ENCODE peak calls at places on chromosomes 16 and 17, in seven cellular contexts. One of them, this sample, is unnamed.

GRCh38 chr17:36978810-36979584 is 30.2 kb downstream of the AATF start:
- DNase-seq in activated CD4-positive, alpha-beta T cell treated with anti-CD3 and anti-CD28 coated beads, Interleukin-2, amount 50 U/mL, for 4 hours: no peak
- DNase-seq in breast epithelium: no peak
- DNase-seq in SJSA1: no peak
- DNase-seq in ELF-1: no peak
- DNase-seq in memory B cell: no peak
- DNase-seq in posterior cingulate gyrus: no peak
- DNase-seq in this sample: no peak

GRCh38 chr16:72787519-72788268 is 260.2 kb downstream of the ZFHX3 start:
- DNase-seq in memory B cell: peak; percentile 29
- DNase-seq in breast epithelium: peak; percentile 55
- DNase-seq in SJSA1: peak; percentile 21
- DNase-seq in activated CD4-positive, alpha-beta T cell treated with anti-CD3 and anti-CD28 coated beads, Interleukin-2, amount 50 U/mL, for 4 hours: peak; percentile 53
- DNase-seq in ELF-1: peak; percentile 44
- DNase-seq in posterior cingulate gyrus: peak; percentile 33
- DNase-seq in this sample: peak; percentile 69

GRCh38 chr17:7887038-7887481 is 1.5 kb upstream of the CHD3 start:
- DNase-seq in memory B cell: no peak
- DNase-seq in breast epithelium: no peak
- DNase-seq in posterior cingulate gyrus: no peak
- DNase-seq in activated CD4-positive, alpha-beta T cell treated with anti-CD3 and anti-CD28 coated beads, Interleukin-2, amount 50 U/mL, for 4 hours: no peak
- DNase-seq in ELF-1: peak; percentile 11
- DNase-seq in SJSA1: no peak
- DNase-seq in this sample: no peak

GRCh38 chr17:2250140-2251095 is 53.2 kb downstream of the SMG6 start:
- DNase-seq in activated CD4-positive, alpha-beta T cell treated with anti-CD3 and anti-CD28 coated beads, Interleukin-2, amount 50 U/mL, for 4 hours: peak; percentile 26
- DNase-seq in posterior cingulate gyrus: no peak
- DNase-seq in breast epithelium: no peak
- DNase-seq in SJSA1: peak; percentile 40
- DNase-seq in ELF-1: no peak
- DNase-seq in memory B cell: no peak
- DNase-seq in this sample: no peak

GRCh38 chr17:82753201-82753464 is 1.3 kb downstream of the TBCD start:
- DNase-seq in SJSA1: no peak
- DNase-seq in posterior cingulate gyrus: no peak
- DNase-seq in ELF-1: no peak
- DNase-seq in memory B cell: no peak
- DNase-seq in activated CD4-positive, alpha-beta T cell treated with anti-CD3 and anti-CD28 coated beads, Interleukin-2, amount 50 U/mL, for 4 hours: no peak
- DNase-seq in breast epithelium: no peak
- DNase-seq in this sample: no peak

GRCh38 chr17:3026856-3027751 is 36.3 kb downstream of the OR1D5 start:
- DNase-seq in memory B cell: no peak
- DNase-seq in activated CD4-positive, alpha-beta T cell treated with anti-CD3 and anti-CD28 coated beads, Interleukin-2, amount 50 U/mL, for 4 hours: no peak
- DNase-seq in SJSA1: no peak
- DNase-seq in posterior cingulate gyrus: no peak
- DNase-seq in breast epithelium: no peak
- DNase-seq in ELF-1: no peak
- DNase-seq in this sample: no peak

GRCh38 chr17:77049440-77049839 is 91.3 kb upstream of the SEC14L1 start:
- DNase-seq in activated CD4-positive, alpha-beta T cell treated with anti-CD3 and anti-CD28 coated beads, Interleukin-2, amount 50 U/mL, for 4 hours: no peak
- DNase-seq in SJSA1: no peak
- DNase-seq in breast epithelium: no peak
- DNase-seq in posterior cingulate gyrus: no peak
- DNase-seq in ELF-1: no peak
- DNase-seq in memory B cell: no peak
- DNase-seq in this sample: no peak

GRCh38 chr16:87698241-87698640 is 67.5 kb downstream of the KLHDC4 start:
- DNase-seq in breast epithelium: no peak
- DNase-seq in posterior cingulate gyrus: no peak
- DNase-seq in activated CD4-positive, alpha-beta T cell treated with anti-CD3 and anti-CD28 coated beads, Interleukin-2, amount 50 U/mL, for 4 hours: no peak
- DNase-seq in SJSA1: no peak
- DNase-seq in ELF-1: no peak
- DNase-seq in memory B cell: no peak
- DNase-seq in this sample: no peak

GRCh38 chr16:85444879-85445778 is 168.0 kb upstream of the GSE1 start:
- DNase-seq in breast epithelium: no peak
- DNase-seq in ELF-1: no peak
- DNase-seq in posterior cingulate gyrus: peak; percentile 59
- DNase-seq in SJSA1: no peak
- DNase-seq in memory B cell: no peak
- DNase-seq in activated CD4-positive, alpha-beta T cell treated with anti-CD3 and anti-CD28 coated beads, Interleukin-2, amount 50 U/mL, for 4 hours: no peak
- DNase-seq in this sample: no peak

GRCh38 chr17:2940352-2940751 is 123.1 kb downstream of the OR1D5 start:
- DNase-seq in posterior cingulate gyrus: peak; percentile 54
- DNase-seq in breast epithelium: peak; percentile 77
- DNase-seq in SJSA1: no peak
- DNase-seq in memory B cell: no peak
- DNase-seq in activated CD4-positive, alpha-beta T cell treated with anti-CD3 and anti-CD28 coated beads, Interleukin-2, amount 50 U/mL, for 4 hours: no peak
- DNase-seq in ELF-1: peak; percentile 47
- DNase-seq in this sample: no peak

GRCh38 chr17:80783971-80784370 is 207.7 kb upstream of the CHMP6 start:
- DNase-seq in memory B cell: no peak
- DNase-seq in activated CD4-positive, alpha-beta T cell treated with anti-CD3 and anti-CD28 coated beads, Interleukin-2, amount 50 U/mL, for 4 hours: no peak
- DNase-seq in posterior cingulate gyrus: no peak
- DNase-seq in ELF-1: no peak
- DNase-seq in SJSA1: no peak
- DNase-seq in breast epithelium: no peak
- DNase-seq in this sample: no peak

GRCh38 chr16:86031141-86031678 is 132.2 kb downstream of the IRF8 start:
- DNase-seq in breast epithelium: no peak
- DNase-seq in activated CD4-positive, alpha-beta T cell treated with anti-CD3 and anti-CD28 coated beads, Interleukin-2, amount 50 U/mL, for 4 hours: no peak
- DNase-seq in memory B cell: no peak
- DNase-seq in posterior cingulate gyrus: no peak
- DNase-seq in SJSA1: no peak
- DNase-seq in ELF-1: no peak
- DNase-seq in this sample: no peak

GRCh38 chr17:50501906-50502642 is 6.2 kb upstream of the MYCBPAP start:
- DNase-seq in memory B cell: no peak
- DNase-seq in ELF-1: no peak
- DNase-seq in activated CD4-positive, alpha-beta T cell treated with anti-CD3 and anti-CD28 coated beads, Interleukin-2, amount 50 U/mL, for 4 hours: no peak
- DNase-seq in posterior cingulate gyrus: no peak
- DNase-seq in breast epithelium: no peak
- DNase-seq in SJSA1: no peak
- DNase-seq in this sample: no peak

GRCh38 chr17:15289285-15290185 is 24.4 kb upstream of the PMP22 start:
- DNase-seq in ELF-1: no peak
- DNase-seq in posterior cingulate gyrus: no peak
- DNase-seq in memory B cell: no peak
- DNase-seq in breast epithelium: no peak
- DNase-seq in activated CD4-positive, alpha-beta T cell treated with anti-CD3 and anti-CD28 coated beads, Interleukin-2, amount 50 U/mL, for 4 hours: no peak
- DNase-seq in SJSA1: peak; percentile 84
- DNase-seq in this sample: no peak

GRCh38 chr16:9340402-9341095 is 249.1 kb downstream of the HAPSTR1 start:
- DNase-seq in SJSA1: no peak
- DNase-seq in activated CD4-positive, alpha-beta T cell treated with anti-CD3 and anti-CD28 coated beads, Interleukin-2, amount 50 U/mL, for 4 hours: no peak
- DNase-seq in ELF-1: no peak
- DNase-seq in breast epithelium: no peak
- DNase-seq in memory B cell: no peak
- DNase-seq in posterior cingulate gyrus: no peak
- DNase-seq in this sample: no peak

GRCh38 chr17:14289162-14289561 is 11.7 kb upstream of the HS3ST3B1 start:
- DNase-seq in memory B cell: no peak
- DNase-seq in activated CD4-positive, alpha-beta T cell treated with anti-CD3 and anti-CD28 coated beads, Interleukin-2, amount 50 U/mL, for 4 hours: no peak
- DNase-seq in breast epithelium: no peak
- DNase-seq in SJSA1: no peak
- DNase-seq in ELF-1: no peak
- DNase-seq in posterior cingulate gyrus: no peak
- DNase-seq in this sample: no peak

GRCh38 chr17:1111599-1112443 is 68.0 kb downstream of the ABR start:
- DNase-seq in SJSA1: no peak
- DNase-seq in memory B cell: no peak
- DNase-seq in ELF-1: no peak
- DNase-seq in breast epithelium: no peak
- DNase-seq in posterior cingulate gyrus: no peak
- DNase-seq in activated CD4-positive, alpha-beta T cell treated with anti-CD3 and anti-CD28 coated beads, Interleukin-2, amount 50 U/mL, for 4 hours: no peak
- DNase-seq in this sample: no peak

GRCh38 chr17:17822189-17822978 is 14.4 kb downstream of the SREBF1 start:
- DNase-seq in memory B cell: no peak
- DNase-seq in posterior cingulate gyrus: peak; percentile 78
- DNase-seq in ELF-1: no peak
- DNase-seq in SJSA1: no peak
- DNase-seq in breast epithelium: no peak
- DNase-seq in activated CD4-positive, alpha-beta T cell treated with anti-CD3 and anti-CD28 coated beads, Interleukin-2, amount 50 U/mL, for 4 hours: no peak
- DNase-seq in this sample: no peak